ENCODE peak calls at places on chromosomes 4 and X, in nine cellular contexts. F is breast epithelium, E is suprapubic skin, H is ovary, M is A673, S is body of pancreas, C is GM23338, Z is uterus, O is cardiac muscle cell. Q is an unnamed sample.

GRCh38 chr4:140296335-140296753 is 77.1 kb upstream of the SCOC start:
- DNase-seq in M (peak), S (peak), Z (peak), F (peak), H (peak), O (peak), E (peak), C (no peak), Q (peak)

GRCh38 chr4:111792592-111792991 is 352.7 kb upstream of the FAM241A start:
- DNase-seq in F (no peak), Z (no peak), E (no peak), O (no peak), M (no peak), S (no peak), H (no peak), C (no peak), Q (no peak)

GRCh38 chr4:90852232-90852631 is 725.0 kb downstream of the CCSER1 start:
- DNase-seq in S (no peak), C (peak), E (no peak), O (no peak), Z (no peak), M (no peak), F (no peak), H (no peak), Q (no peak)

GRCh38 chr4:53913771-53914170 is 150.6 kb downstream of the CHIC2 start:
- DNase-seq in H (no peak), F (no peak), M (no peak), Z (no peak), E (no peak), S (no peak), C (no peak), O (no peak), Q (no peak)

GRCh38 chrX:139826065-139827044 is 106.5 kb downstream of the ATP11C start:
- DNase-seq in C (no peak), F (no peak), M (peak), Z (no peak), E (no peak), H (no peak), O (peak), S (no peak), Q (no peak)

GRCh38 chr4:23962462-23962861 is 72.6 kb upstream of the PPARGC1A start:
- DNase-seq in Z (no peak), S (no peak), H (no peak), O (no peak), C (no peak), F (no peak), M (no peak), E (no peak), Q (no peak)

GRCh38 chrX:120428309-120428708 is 40.8 kb downstream of the LAMP2 start:
- DNase-seq in M (peak), E (no peak), H (no peak), F (no peak), C (no peak), S (no peak), O (peak), Z (no peak), Q (no peak)

GRCh38 chrX:70433848-70434351 is 10.7 kb upstream of the DLG3 start:
- DNase-seq in S (peak), C (peak), F (peak), H (peak), M (peak), Z (peak), E (peak), O (peak), Q (peak)

GRCh38 chr4:30770049-30770549 is 49.9 kb downstream of the PCDH7 start:
- DNase-seq in H (no peak), E (no peak), M (peak), Z (no peak), F (no peak), C (no peak), S (no peak), O (peak), Q (no peak)

DNA sequence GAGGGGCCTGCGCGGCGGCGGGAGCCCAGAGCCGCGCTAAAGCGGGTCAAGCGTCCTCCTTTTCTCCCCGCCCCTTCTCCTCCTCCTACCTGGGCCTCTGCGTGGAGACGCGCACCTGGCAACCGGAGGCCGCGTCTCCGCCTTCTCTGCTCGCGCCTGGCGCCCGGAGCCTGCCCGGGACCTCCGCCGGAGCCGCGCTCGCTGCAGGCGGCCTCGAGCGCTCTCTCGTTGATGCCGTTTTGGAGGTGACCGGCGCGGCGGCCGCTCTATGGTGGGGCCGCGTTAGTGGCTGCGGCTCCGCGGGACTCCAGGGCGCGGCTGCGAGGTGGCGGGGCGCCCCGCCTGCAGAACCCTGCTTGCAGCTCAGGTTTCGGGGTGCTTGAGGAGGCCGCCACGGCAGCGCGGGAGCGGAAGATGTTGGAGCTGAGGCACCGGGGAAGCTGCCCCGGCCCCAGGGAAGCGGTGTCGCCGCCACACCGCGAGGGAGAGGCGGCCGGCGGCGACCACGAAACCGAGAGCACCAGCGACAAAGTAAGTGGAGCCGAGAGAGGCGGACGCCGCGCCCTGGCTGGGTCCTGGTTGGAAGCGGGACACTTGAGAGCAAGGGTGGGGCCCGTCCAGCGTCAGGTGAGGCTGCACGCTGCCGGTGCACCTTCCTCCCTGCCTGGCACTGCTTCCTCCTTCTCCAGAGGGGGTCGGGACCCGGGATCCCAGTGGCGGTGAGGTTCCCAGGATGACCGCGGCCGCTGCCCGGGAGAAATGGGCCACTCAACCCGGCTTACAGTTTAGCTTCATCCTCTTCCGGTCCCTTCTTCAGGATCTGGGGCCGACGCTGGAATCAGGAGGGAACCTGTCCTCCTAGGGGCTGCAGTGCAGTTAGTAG is at the start of gene CDS1:
- DNase-seq in O (no peak), Z (no peak), H (peak), M (no peak), E (peak), C (peak), S (peak), F (peak), Q (no peak)
- H3K27ac ChIP-seq in O (peak), Z (no peak), H (peak), M (no peak), E (peak), C (peak), S (peak), F (peak), Q (peak)

GRCh38 chrX:78063687-78064086 is 40.4 kb upstream of the PGK1 start:
- DNase-seq in M (no peak), Z (no peak), C (no peak), F (no peak), O (no peak), S (no peak), E (no peak), H (no peak), Q (no peak)

GRCh38 chrX:78064152-78064551 is 39.9 kb upstream of the PGK1 start:
- DNase-seq in M (no peak), S (no peak), H (no peak), O (no peak), C (no peak), F (no peak), E (no peak), Z (no peak), Q (no peak)

DNA sequence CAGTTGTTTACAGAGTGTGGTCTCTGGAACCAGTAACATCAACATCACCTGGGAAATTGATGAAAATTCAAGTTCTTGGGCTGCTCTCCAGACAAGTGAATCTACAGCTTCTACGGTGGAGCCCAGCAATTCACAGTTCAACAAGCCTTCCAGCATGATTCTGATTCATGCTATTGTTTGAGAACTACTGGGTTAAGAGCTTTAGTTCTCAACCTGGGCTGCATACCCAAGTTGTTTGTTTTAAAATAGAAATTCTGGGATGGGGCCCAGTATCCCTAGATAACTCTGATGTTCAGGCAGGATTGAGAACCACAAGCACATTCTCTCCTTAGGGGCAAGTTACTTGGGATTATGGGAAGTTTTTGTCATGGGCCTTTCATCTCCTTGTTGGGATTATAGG is 37.9 kb upstream of the PGK1 start:
- DNase-seq in H (no peak), O (peak), Z (no peak), C (no peak), F (no peak), M (no peak), S (no peak), E (no peak), Q (no peak)
- H3K27ac ChIP-seq in H (no peak), O (no peak), Z (no peak), C (no peak), F (no peak), M (no peak), S (no peak), E (no peak), Q (peak)

DNA sequence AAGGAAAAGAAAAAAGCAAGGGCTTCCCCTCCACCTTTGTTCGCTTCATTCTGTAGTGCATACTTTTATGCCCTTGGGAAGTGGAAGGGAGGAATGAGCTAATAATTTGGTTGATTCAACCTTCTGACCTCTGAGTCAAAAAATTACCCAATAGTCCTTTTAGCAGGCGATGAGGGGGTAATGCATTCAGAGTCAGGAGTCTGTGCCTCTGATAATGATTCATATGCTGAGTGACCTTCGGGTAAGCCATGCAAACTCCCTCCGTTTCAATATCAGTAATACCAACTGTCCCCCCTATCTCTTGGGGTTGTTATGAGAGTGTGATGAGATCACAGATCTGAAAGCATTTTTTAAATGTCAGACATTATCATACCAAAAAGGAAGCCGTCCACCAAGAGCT is 41.6 kb upstream of the ACSL4 start:
- DNase-seq in Z (no peak), O (peak), H (no peak), C (peak), E (no peak), M (no peak), S (no peak), F (no peak), Q (no peak)
- H3K27ac ChIP-seq in Z (no peak), O (no peak), H (no peak), C (no peak), E (no peak), M (no peak), S (no peak), F (peak), Q (no peak)

GRCh38 chr4:102683846-102684581 is 76.8 kb downstream of the MANBA start:
- DNase-seq in Z (no peak), S (no peak), O (no peak), C (no peak), E (no peak), H (no peak), M (no peak), F (no peak), Q (no peak)
- H3K27ac ChIP-seq in Z (no peak), S (no peak), O (peak), C (no peak), E (no peak), H (no peak), M (no peak), F (no peak), Q (no peak)

GRCh38 chr4:141636771-141637460 is 533 bp downstream of the IL15 start:
- DNase-seq in C (peak), M (peak), O (peak), F (no peak), H (peak), E (no peak), S (peak), Z (peak), Q (peak)

GRCh38 chr4:141636077-141636770 is at the start of gene IL15:
- DNase-seq in O (peak), C (peak), E (peak), S (peak), F (peak), M (peak), H (peak), Z (peak), Q (peak)

GRCh38 chr4:141640692-141641091 is 4.3 kb downstream of the IL15 start:
- DNase-seq in O (no peak), M (no peak), Z (no peak), S (no peak), H (no peak), E (no peak), C (no peak), F (no peak), Q (no peak)

GRCh38 chr4:141635726-141636076 is 682 bp upstream of the IL15 start:
- DNase-seq in H (no peak), C (no peak), O (no peak), F (no peak), E (no peak), M (no peak), Z (no peak), S (no peak), Q (no peak)

GRCh38 chr4:141637565-141637964 is 1.2 kb downstream of the IL15 start:
- DNase-seq in M (no peak), Z (no peak), E (no peak), F (no peak), H (no peak), O (peak), S (no peak), C (no peak), Q (no peak)
- H3K27ac ChIP-seq in M (no peak), Z (peak), E (no peak), F (no peak), H (no peak), O (no peak), S (no peak), C (no peak), Q (peak)

DNA sequence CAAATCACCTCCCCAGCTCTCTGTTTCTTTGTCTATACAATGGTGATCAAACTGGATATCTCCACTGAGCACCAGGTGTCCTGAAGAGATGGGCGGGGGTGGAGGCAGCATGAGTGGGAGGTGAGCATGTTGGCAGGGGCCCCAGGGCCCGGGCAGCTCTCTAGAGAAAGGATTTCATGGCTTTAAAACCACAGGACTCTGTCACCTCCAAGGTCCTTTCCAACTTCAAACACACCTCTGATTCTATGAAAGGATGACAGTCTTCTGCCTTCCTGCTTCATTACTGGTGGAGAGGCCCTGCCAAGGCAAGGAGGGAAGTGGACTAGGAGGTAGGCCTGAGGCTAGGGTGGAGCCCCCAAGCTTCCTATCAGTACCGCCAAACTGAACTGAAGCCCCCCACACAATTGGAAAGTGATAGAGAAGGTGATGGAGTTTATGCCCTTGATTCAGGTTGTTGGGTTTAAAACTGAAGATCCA is 38.6 kb downstream of the TRIM2 start:
- DNase-seq in S (no peak), H (no peak), E (no peak), Z (no peak), M (no peak), O (no peak), C (no peak), F (no peak), Q (no peak)
- H3K27ac ChIP-seq in S (no peak), H (no peak), E (no peak), Z (no peak), M (peak), O (no peak), C (peak), F (no peak), Q (no peak)

DNA sequence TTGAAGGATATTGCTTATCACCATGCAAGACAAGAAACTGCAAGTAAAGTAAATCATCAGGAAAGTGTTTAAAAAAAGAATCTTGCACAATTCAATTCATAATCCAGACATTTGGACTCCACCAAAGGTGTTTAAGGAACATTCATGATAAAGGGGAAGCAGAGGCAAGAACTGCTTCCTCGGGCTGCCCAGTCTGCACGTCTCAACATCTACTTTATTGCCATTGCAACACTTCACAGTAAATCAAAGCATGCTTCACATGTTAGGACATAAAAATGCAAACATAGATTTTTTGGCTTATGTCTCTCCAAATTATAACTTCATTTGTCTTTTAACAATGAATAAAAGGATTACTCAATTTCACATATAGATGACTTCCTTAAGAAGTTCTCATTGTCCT is 42.5 kb downstream of the MID1 start:
- DNase-seq in Z (no peak), M (no peak), H (no peak), S (no peak), C (no peak), F (no peak), O (no peak), E (no peak), Q (no peak)
- H3K27ac ChIP-seq in Z (peak), M (no peak), H (no peak), S (no peak), C (no peak), F (no peak), O (no peak), E (no peak), Q (no peak)

GRCh38 chrX:7060444-7060843 is 87.1 kb upstream of the STS start:
- DNase-seq in M (no peak), C (no peak), Z (no peak), E (no peak), F (no peak), H (no peak), S (no peak), O (no peak), Q (no peak)

GRCh38 chrX:7061429-7061828 is 86.1 kb upstream of the STS start:
- DNase-seq in S (no peak), E (no peak), M (no peak), F (no peak), H (no peak), Z (no peak), O (no peak), C (no peak), Q (no peak)

GRCh38 chrX:7062276-7062675 is 85.2 kb upstream of the STS start:
- DNase-seq in M (no peak), H (no peak), C (no peak), O (peak), S (no peak), E (no peak), F (no peak), Z (no peak), Q (no peak)

GRCh38 chrX:7062912-7063311 is 84.6 kb upstream of the STS start:
- DNase-seq in Z (no peak), E (no peak), H (no peak), C (no peak), S (no peak), M (no peak), O (peak), F (no peak), Q (no peak)

GRCh38 chrX:7059214-7059838 is 88.2 kb upstream of the STS start:
- DNase-seq in Z (no peak), S (no peak), C (no peak), M (no peak), H (no peak), E (no peak), F (no peak), O (no peak), Q (no peak)
- H3K27ac ChIP-seq in Z (no peak), S (no peak), C (no peak), M (no peak), H (no peak), E (no peak), F (no peak), O (no peak), Q (no peak)

DNA sequence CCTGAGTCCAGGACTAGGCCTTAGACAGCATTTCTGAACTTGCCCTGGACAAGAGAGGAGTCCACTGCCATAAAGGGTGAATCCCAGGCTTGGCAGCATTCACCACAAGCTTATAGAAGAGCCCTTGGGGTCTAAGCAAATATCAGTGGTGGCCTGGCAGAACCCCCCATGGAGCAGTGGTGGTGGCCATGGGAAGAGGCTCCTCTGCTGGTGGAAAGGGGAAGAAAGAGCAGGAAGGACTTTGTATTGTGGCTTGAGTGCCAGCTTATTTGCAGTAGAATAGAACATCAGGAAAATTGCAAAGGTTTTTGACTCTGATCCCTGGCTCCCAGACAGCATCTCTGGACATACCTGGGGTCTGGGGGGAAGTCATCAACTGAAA is 58.1 kb upstream of the STARD8 start:
- DNase-seq in M (no peak), O (no peak), H (no peak), E (no peak), C (no peak), S (no peak), Z (no peak), F (no peak), Q (no peak)
- H3K27ac ChIP-seq in M (no peak), O (no peak), H (no peak), E (no peak), C (no peak), S (no peak), Z (no peak), F (no peak), Q (no peak)